ENCODE peak calls at places on chromosomes 6 and 20, in four cellular contexts. B, T, Y and N are unnamed samples.

GRCh38 chr6:158313989-158314388 is 1.7 kb downstream of the TULP4 start:
- DNase-seq in Y (no peak), B (no peak), T (no peak), N (no peak)

GRCh38 chr20:11935754-11936551 is 18.3 kb downstream of the BTBD3 start:
- DNase-seq in T (no peak), B (peak; percentile 17), Y (no peak), N (no peak)

GRCh38 chr6:130365166-130366010 is 429 bp upstream of the TMEM200A start:
- DNase-seq in Y (peak; percentile 68), B (peak; percentile 40), T (peak; percentile 90), N (peak; percentile 27)

GRCh38 chr20:5234158-5234557 is 82.6 kb downstream of the PROKR2 start:
- DNase-seq in Y (no peak), B (no peak), T (no peak), N (no peak)

GRCh38 chr6:32975886-32976285 is 7.5 kb downstream of the BRD2 start:
- DNase-seq in T (no peak), Y (no peak), B (no peak), N (no peak)

GRCh38 chr6:113632220-113632864 is 224.8 kb upstream of the MARCKS start:
- DNase-seq in B (peak; percentile 78), T (no peak), Y (no peak), N (peak; percentile 77)

GRCh38 chr6:117264487-117265424 is 602 bp upstream of the VGLL2 start:
- DNase-seq in Y (no peak), B (no peak), T (peak; percentile 20), N (peak; percentile 4)

GRCh38 chr20:56629464-56630085 is 469 bp downstream of the TFAP2C start:
- DNase-seq in Y (no peak), B (no peak), T (no peak), N (no peak)

GRCh38 chr6:90068264-90068663 is 174.0 kb downstream of the GJA10 start:
- DNase-seq in Y (peak; percentile 69), T (no peak), B (no peak), N (no peak)

GRCh38 chr6:32047084-32047478 is 8.9 kb downstream of the CYP21A2 start:
- DNase-seq in Y (peak; percentile 36), T (no peak), B (peak; percentile 27), N (no peak)

GRCh38 chr20:51388756-51389542 is 153.6 kb downstream of the NFATC2 start:
- DNase-seq in T (no peak), Y (no peak), B (no peak), N (no peak)

GRCh38 chr20:53981752-53982437 is 88.5 kb downstream of the BCAS1 start:
- DNase-seq in B (no peak), T (no peak), Y (no peak), N (no peak)

GRCh38 chr20:31838646-31839292 is 6.6 kb downstream of the FOXS1 start:
- DNase-seq in T (no peak), B (no peak), Y (peak; percentile 46), N (no peak)

GRCh38 chr6:168158280-168158979 is 79.4 kb upstream of the FRMD1 start:
- DNase-seq in Y (no peak), B (no peak), T (no peak), N (no peak)

GRCh38 chr20:50624351-50625016 is 66.9 kb downstream of the RIPOR3 start:
- DNase-seq in B (peak; percentile 80), T (no peak), Y (no peak), N (no peak)

GRCh38 chr20:21517566-21518277 is 3.9 kb upstream of the NKX2-2 start:
- DNase-seq in Y (no peak), T (peak; percentile 38), B (no peak), N (no peak)

GRCh38 chr6:153994811-153995210 is 44.2 kb upstream of the OPRM1 start:
- DNase-seq in T (no peak), Y (no peak), B (no peak), N (no peak)

GRCh38 chr20:50484271-50484976 is 25.8 kb upstream of the PTPN1 start:
- DNase-seq in Y (no peak), T (no peak), B (no peak), N (no peak)

DNA sequence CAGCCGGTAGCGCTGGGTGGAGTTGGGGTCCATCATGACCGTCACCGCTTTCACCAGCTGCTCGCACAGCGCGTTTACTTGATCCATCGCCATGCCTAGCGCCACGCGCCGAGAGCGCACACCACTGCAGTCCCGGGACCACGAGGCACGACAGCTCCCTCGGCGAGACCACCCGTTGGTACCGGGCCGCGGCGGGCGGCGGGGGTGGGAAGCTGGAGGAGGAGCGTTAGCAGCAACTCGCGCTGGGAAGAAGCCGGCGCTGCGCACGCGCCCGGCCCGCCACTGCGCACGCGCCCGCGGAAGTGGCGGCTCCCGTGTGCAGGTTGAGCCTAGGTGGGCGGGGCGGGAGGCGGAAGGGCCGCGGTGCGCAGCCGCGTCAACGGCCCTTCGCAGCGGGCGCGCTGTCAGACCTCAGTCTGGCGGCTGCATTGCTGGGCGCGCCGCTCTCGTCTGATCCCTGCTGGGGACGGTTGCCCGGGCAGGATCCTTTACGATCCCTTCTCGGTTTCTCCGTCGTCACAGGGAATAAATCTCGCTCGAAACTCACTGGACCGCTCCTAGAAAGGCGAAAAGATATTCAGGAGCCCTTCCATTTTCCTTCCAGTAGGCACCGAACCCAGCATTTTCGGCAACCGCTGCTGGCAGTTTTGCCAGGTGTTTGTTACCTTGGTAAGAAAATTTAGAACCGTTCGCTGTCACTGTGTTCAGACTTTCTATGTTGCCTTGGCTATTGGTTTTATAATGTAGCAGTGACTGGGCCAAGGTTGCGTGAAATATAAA is at the start of the genes POLH and XPO5:
- DNase-seq in Y (peak; percentile 98), T (peak; percentile 92), B (peak; percentile 92), N (peak; percentile 72)
- TF ChIP-seq CTCF in Y (peak; percentile 50), T (no peak), B (peak; percentile 38), N (no peak)

DNA sequence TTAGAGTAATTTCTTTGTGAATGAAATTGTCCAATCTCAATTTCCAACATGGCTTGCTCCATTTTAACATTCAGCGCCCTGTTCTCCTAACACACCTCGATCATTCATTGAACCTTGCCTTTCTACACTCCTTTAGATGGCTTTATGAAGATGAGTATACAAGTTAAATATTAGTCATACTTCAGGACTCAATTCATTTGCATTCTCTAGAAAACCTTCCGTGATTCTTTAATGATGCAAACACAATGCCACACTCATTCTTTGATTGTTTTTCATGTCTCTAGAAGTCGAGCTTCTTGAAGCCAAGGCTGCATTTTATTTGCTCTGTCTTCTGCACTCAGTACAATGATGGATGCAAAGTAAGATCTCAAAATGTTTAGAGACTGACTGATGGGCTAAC is 641.2 kb downstream of the DOK5 start:
- DNase-seq in T (no peak), Y (no peak), B (no peak), N (no peak)
- TF ChIP-seq JUN in T (no peak), Y (no peak), B (no peak), N (no peak)

GRCh38 chr6:155481215-155481614 is 25.6 kb upstream of the NOX3 start:
- DNase-seq in T (no peak), Y (no peak), B (no peak), N (no peak)
- TF ChIP-seq HMGXB4 in T (no peak), Y (no peak), B (no peak), N (no peak)

GRCh38 chr20:59933296-59933848 is at the start of gene SYCP2:
- DNase-seq in T (no peak), Y (peak; percentile 92), B (no peak), N (peak; percentile 70)

GRCh38 chr20:59935457-59936185 is 2.2 kb upstream of the SYCP2 start:
- DNase-seq in T (no peak), Y (no peak), B (no peak), N (no peak)

GRCh38 chr20:59932616-59933295 is 681 bp downstream of the SYCP2 start:
- DNase-seq in T (no peak), Y (no peak), B (no peak), N (no peak)

GRCh38 chr20:59933849-59934585 is 580 bp upstream of the SYCP2 start:
- DNase-seq in T (peak; percentile 78), Y (peak; percentile 91), B (peak; percentile 49), N (peak; percentile 82)

GRCh38 chr20:59931511-59932312 is 1.7 kb downstream of the SYCP2 start:
- DNase-seq in B (no peak), Y (no peak), T (no peak), N (no peak)
- TF ChIP-seq CTCF in B (no peak), Y (no peak), T (no peak), N (no peak)